ENCODE peak calls at places on chromosomes 13 and 19, in four cellular contexts. V is mesenteric fat pad, U is lower lobe of right lung, A is GM23338. I is an unnamed sample.
A peak's percentile ranks its signal among the peaks of the same experiment; 100 is the strongest.

GRCh38 chr19:42313096-42313839 is at the start of gene TMEM145:
- DNase-seq in V (no peak), U (no peak), A (peak; percentile 84), I (no peak)

GRCh38 chr13:22169473-22169872 is 498.6 kb downstream of the FGF9 start:
- DNase-seq in A (no peak), U (no peak), V (no peak), I (no peak)

GRCh38 chr13:43848250-43848649 is 31.3 kb downstream of the CCDC122 start:
- DNase-seq in U (no peak), V (no peak), A (no peak), I (no peak)

GRCh38 chr19:15291089-15291488 is 41.2 kb downstream of the BRD4 start:
- DNase-seq in U (no peak), V (no peak), A (no peak), I (peak; percentile 5)

GRCh38 chr13:20814224-20814910 is 40.6 kb upstream of the EEF1AKMT1 start:
- DNase-seq in V (no peak), U (peak; percentile 85), A (no peak), I (no peak)

GRCh38 chr13:97233499-97233898 is 11.4 kb downstream of the MBNL2 start:
- DNase-seq in A (no peak), U (no peak), V (no peak), I (no peak)

GRCh38 chr19:7348587-7349230 is at the start of gene ARHGEF18:
- DNase-seq in U (peak; percentile 78), V (peak; percentile 87), A (no peak), I (peak; percentile 94)

GRCh38 chr19:34481861-34482379 is 362 bp downstream of the WTIP start:
- DNase-seq in A (no peak), V (peak; percentile 84), U (no peak), I (no peak)

GRCh38 chr13:75596657-75597182 is 39.4 kb upstream of the LMO7 start:
- DNase-seq in V (no peak), U (no peak), A (no peak), I (no peak)

GRCh38 chr19:5585461-5586299 is 17.9 kb upstream of the TINCR start:
- DNase-seq in V (no peak), A (peak; percentile 88), U (no peak), I (no peak)

GRCh38 chr19:4673726-4674125 is 3.6 kb upstream of the MYDGF start:
- DNase-seq in A (no peak), U (no peak), V (no peak), I (no peak)

GRCh38 chr19:14089662-14090508 is 666 bp downstream of the SAMD1 start:
- DNase-seq in A (peak; percentile 71), U (peak; percentile 76), V (no peak), I (peak; percentile 92)

I was measured in spleen.